ENCODE peak calls at places on chromosome 2, in eight cellular contexts. K is GM12892, B is GM12878, C is K562, L is H1, Q is SK-N-SH, I is breast epithelium, P is prostate gland. E is an unnamed sample.

GRCh38 chr2:240643093-240643810 is 18.0 kb downstream of the GPR35 start:
- DNase-seq in B (no peak), L (peak; percentile 37), K (peak; percentile 17), I (peak; percentile 5), C (no peak), P (no peak), Q (peak; percentile 36), E (no peak)

GRCh38 chr2:54557601-54558187 is 101.6 kb downstream of the SPTBN1 start:
- DNase-seq in K (no peak), P (peak; percentile 60), C (peak; percentile 81), I (peak; percentile 48), Q (peak; percentile 70), L (peak; percentile 83), B (no peak), E (peak; percentile 95)

GRCh38 chr2:235639387-235639786 is 145.5 kb downstream of the AGAP1 start:
- DNase-seq in K (no peak), Q (peak; percentile 73), P (no peak), C (no peak), I (peak; percentile 52), B (no peak), L (no peak), E (no peak)

GRCh38 chr2:48048725-48049124 is 142.4 kb upstream of the FBXO11 start:
- DNase-seq in P (no peak), I (no peak), Q (no peak), K (no peak), L (no peak), B (no peak), C (no peak), E (no peak)

GRCh38 chr2:64650722-64651338 is 2.9 kb downstream of the SERTAD2 start:
- DNase-seq in P (no peak), K (no peak), B (no peak), C (peak; percentile 63), I (no peak), L (no peak), Q (no peak), E (no peak)

GRCh38 chr2:39146022-39146421 is 25.2 kb upstream of the SOS1 start:
- DNase-seq in K (no peak), L (no peak), B (no peak), C (no peak), I (no peak), P (no peak), Q (no peak), E (no peak)

GRCh38 chr2:15645300-15645699 is 53.6 kb downstream of the DDX1 start:
- DNase-seq in L (peak; percentile 27), P (no peak), Q (no peak), C (no peak), I (no peak), B (no peak), K (no peak), E (no peak)

GRCh38 chr2:31434911-31435310 is 20.4 kb upstream of the XDH start:
- DNase-seq in B (no peak), L (no peak), P (no peak), C (no peak), Q (peak; percentile 17), K (no peak), I (no peak), E (no peak)

GRCh38 chr2:100409461-100409860 is 8.0 kb downstream of the CHST10 start:
- DNase-seq in K (no peak), P (no peak), Q (no peak), I (no peak), B (no peak), L (no peak), C (no peak), E (no peak)

GRCh38 chr2:227430644-227431043 is 41.3 kb upstream of the AGFG1 start:
- DNase-seq in K (no peak), I (no peak), P (no peak), C (no peak), Q (no peak), L (no peak), B (no peak), E (no peak)

GRCh38 chr2:132439703-132440398 is 23.2 kb downstream of the GPR39 start:
- DNase-seq in P (no peak), L (no peak), K (no peak), Q (no peak), I (no peak), C (no peak), B (no peak), E (no peak)

GRCh38 chr2:16375981-16376380 is 289.7 kb downstream of the CYRIA start:
- DNase-seq in K (no peak), P (no peak), B (no peak), L (no peak), I (no peak), Q (no peak), C (no peak), E (no peak)

GRCh38 chr2:147382322-147382948 is 462.4 kb upstream of the ACVR2A start:
- DNase-seq in I (peak; percentile 53), Q (no peak), B (no peak), K (no peak), C (no peak), L (no peak), P (peak; percentile 70), E (no peak)

GRCh38 chr2:37623971-37624897 is 47.2 kb downstream of the CDC42EP3 start:
- DNase-seq in P (no peak), K (no peak), B (peak; percentile 93), C (no peak), Q (no peak), L (no peak), I (no peak), E (no peak)

GRCh38 chr2:69980408-69980807 is 19.0 kb upstream of the ASPRV1 start:
- DNase-seq in P (no peak), C (no peak), K (no peak), I (no peak), Q (no peak), L (no peak), B (no peak), E (no peak)

GRCh38 chr2:173184031-173185004 is 108.7 kb downstream of the MAP3K20 start:
- DNase-seq in L (no peak), P (no peak), Q (peak; percentile 7), C (peak; percentile 29), I (no peak), B (no peak), K (no peak), E (no peak)

GRCh38 chr2:235893129-235893698 is 275.0 kb downstream of the GBX2 start:
- DNase-seq in C (no peak), K (no peak), I (no peak), Q (no peak), L (no peak), B (no peak), P (no peak), E (no peak)

DNA sequence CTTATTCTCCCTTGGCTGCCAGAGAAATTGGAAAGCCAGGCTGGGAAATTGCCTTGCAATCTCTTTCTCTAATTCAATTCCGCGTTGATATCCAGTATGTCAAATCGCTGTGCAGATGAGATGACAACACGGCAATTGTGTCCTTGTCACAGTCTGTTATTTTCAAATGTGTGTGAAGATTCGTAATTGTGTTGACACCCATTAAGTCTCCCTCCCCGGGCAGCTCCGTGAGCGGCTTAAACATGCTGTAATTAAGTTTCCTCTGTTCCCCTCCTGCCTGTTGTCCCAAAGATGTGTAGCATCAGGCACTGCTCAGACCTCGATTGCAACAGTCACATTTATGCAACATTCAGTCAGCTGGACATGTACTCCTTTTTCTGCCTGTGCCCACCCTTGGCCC is 209.5 kb downstream of the LPIN1 start:
- DNase-seq in I (no peak), P (no peak), C (no peak), B (no peak), Q (peak; percentile 48), L (no peak), K (no peak), E (no peak)
- TF ChIP-seq POLR2AphosphoS5 in I (no peak), P (no peak), C (no peak), B (no peak), Q (no peak), L (no peak), K (no peak), E (no peak)

GRCh38 chr2:113118263-113118657 is 9.1 kb upstream of the IL1RN start:
- DNase-seq in K (no peak), Q (no peak), B (no peak), C (no peak), I (no peak), L (no peak), P (no peak), E (no peak)

GRCh38 chr2:113116100-113116958 is 11.1 kb upstream of the IL1RN start:
- DNase-seq in L (peak; percentile 8), I (no peak), C (no peak), P (no peak), Q (no peak), B (no peak), K (no peak), E (no peak)

GRCh38 chr2:113120861-113121260 is 6.5 kb upstream of the IL1RN start:
- DNase-seq in K (no peak), I (no peak), L (no peak), B (no peak), Q (no peak), P (no peak), C (no peak), E (no peak)

GRCh38 chr2:113114996-113115395 is 12.4 kb upstream of the IL1RN start:
- DNase-seq in L (peak; percentile 31), C (no peak), I (no peak), K (no peak), Q (no peak), B (no peak), P (no peak), E (no peak)

GRCh38 chr2:113117594-113118262 is 9.7 kb upstream of the IL1RN start:
- DNase-seq in B (no peak), K (no peak), Q (no peak), I (peak; percentile 62), C (peak; percentile 62), P (peak; percentile 93), L (peak; percentile 30), E (no peak)
- TF ChIP-seq POLR2AphosphoS5 in B (no peak), K (no peak), Q (no peak), I (no peak), C (no peak), P (peak; percentile 94), L (no peak), E (no peak)

DNA sequence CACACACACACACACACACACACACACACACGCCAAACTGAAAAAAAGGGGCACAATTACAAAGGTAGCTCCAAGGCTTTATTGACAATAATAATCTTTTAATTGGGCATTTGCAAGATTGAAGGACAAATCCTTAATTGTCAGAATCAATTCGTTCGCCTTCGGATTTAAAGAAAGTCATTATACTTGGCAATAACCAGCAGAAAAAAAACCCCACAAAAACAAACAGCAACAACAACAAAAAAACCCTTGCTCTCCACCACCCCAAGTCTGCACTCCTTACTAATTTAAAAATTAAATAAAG is 1.8 kb upstream of the HOXD8 start:
- DNase-seq in L (no peak), I (no peak), P (no peak), Q (no peak), B (no peak), C (no peak), K (no peak), E (no peak)
- TF ChIP-seq POLR2AphosphoS5 in L (no peak), I (no peak), P (no peak), Q (no peak), B (no peak), C (no peak), K (no peak), E (no peak)

GRCh38 chr2:218396688-218397501 is 2.8 kb upstream of the CTDSP1 start:
- DNase-seq in P (peak; percentile 71), K (no peak), I (peak; percentile 75), B (no peak), C (peak; percentile 64), Q (peak; percentile 54), L (peak; percentile 76), E (peak; percentile 95)
- TF ChIP-seq POLR2AphosphoS5 in P (no peak), K (no peak), I (no peak), B (no peak), C (no peak), Q (no peak), L (no peak), E (peak; percentile 69)